ENCODE peak calls at places on chromosomes 16 and 17, in nine cellular contexts. A is brain microvascular endothelial cell, E is tibial artery, O is AG04450, T is Peyer's patch, D is psoas muscle, J is tibial nerve, Z is HFF-Myc, R is cardiac fibroblast. U is an unnamed sample.

GRCh38 chr17:17975441-17975840 is 2.8 kb downstream of the DRC3 start:
- DNase-seq in A (no peak), E (no peak), O (no peak), T (no peak), D (no peak), J (no peak), Z (no peak), R (no peak), U (no peak)

GRCh38 chr16:4032768-4033167 is 83.5 kb downstream of the ADCY9 start:
- DNase-seq in A (no peak), E (peak; percentile 51), O (no peak), T (peak; percentile 67), D (peak; percentile 44), J (no peak), Z (no peak), R (no peak), U (no peak)

GRCh38 chr16:9138731-9139501 is 47.5 kb downstream of the HAPSTR1 start:
- DNase-seq in A (peak; percentile 55), E (peak; percentile 62), O (no peak), T (peak; percentile 85), D (peak; percentile 63), J (peak; percentile 51), Z (no peak), R (peak; percentile 65), U (peak; percentile 49)

GRCh38 chr17:3917391-3917931 is 1.2 kb upstream of the P2RX1 start:
- DNase-seq in A (peak; percentile 45), E (no peak), O (no peak), T (peak; percentile 70), D (peak; percentile 43), J (no peak), Z (no peak), R (peak; percentile 28), U (no peak)

GRCh38 chr17:58402047-58402446 is 15.3 kb downstream of the RNF43 start:
- DNase-seq in A (peak; percentile 59), E (no peak), O (no peak), T (no peak), D (no peak), J (no peak), Z (no peak), R (peak; percentile 33), U (no peak)

GRCh38 chr16:24075929-24076716 is 180.0 kb upstream of the CACNG3 start:
- DNase-seq in A (no peak), E (no peak), O (no peak), T (no peak), D (no peak), J (no peak), Z (no peak), R (no peak), U (no peak)

GRCh38 chr16:74738134-74738541 is 36.5 kb downstream of the FA2H start:
- DNase-seq in A (no peak), E (no peak), O (no peak), T (peak; percentile 72), D (no peak), J (no peak), Z (no peak), R (peak; percentile 24), U (no peak)

GRCh38 chr17:65102788-65103187 is 34.4 kb upstream of the RGS9 start:
- DNase-seq in A (peak; percentile 33), E (no peak), O (no peak), T (no peak), D (no peak), J (no peak), Z (no peak), R (peak; percentile 27), U (no peak)

GRCh38 chr16:17329412-17329811 is 141.3 kb downstream of the XYLT1 start:
- DNase-seq in A (no peak), E (no peak), O (no peak), T (no peak), D (no peak), J (no peak), Z (no peak), R (no peak), U (no peak)

GRCh38 chr17:39079836-39080235 is 71.6 kb downstream of the PLXDC1 start:
- DNase-seq in A (no peak), E (no peak), O (no peak), T (no peak), D (no peak), J (no peak), Z (no peak), R (no peak), U (no peak)

GRCh38 chr17:72455562-72455961 is 334.7 kb downstream of the SOX9 start:
- DNase-seq in A (no peak), E (no peak), O (no peak), T (no peak), D (no peak), J (no peak), Z (no peak), R (no peak), U (no peak)

GRCh38 chr16:50747206-50747956 is 5.5 kb downstream of the CYLD start:
- DNase-seq in A (no peak), E (no peak), O (no peak), T (no peak), D (no peak), J (no peak), Z (no peak), R (peak; percentile 25), U (no peak)
- TF ChIP-seq CTCF in A (no peak), E (peak; percentile 12), O (peak; percentile 26), T (no peak), D (peak; percentile 46), J (no peak), Z (no peak), R (no peak), U (no peak)

GRCh38 chr17:36682804-36683203 is 81.4 kb downstream of the MRM1 start:
- DNase-seq in A (no peak), E (no peak), O (no peak), T (no peak), D (no peak), J (no peak), Z (no peak), R (no peak), U (no peak)
- TF ChIP-seq CTCF in A (no peak), E (no peak), O (no peak), T (no peak), D (no peak), J (no peak), Z (no peak), R (no peak), U (no peak)

GRCh38 chr17:35212668-35213067 is 18.5 kb upstream of the SLC35G3 start:
- DNase-seq in A (no peak), E (no peak), O (no peak), T (no peak), D (no peak), J (no peak), Z (no peak), R (no peak), U (no peak)

GRCh38 chr17:35210741-35211140 is 16.5 kb upstream of the SLC35G3 start:
- DNase-seq in A (no peak), E (no peak), O (no peak), T (no peak), D (no peak), J (no peak), Z (no peak), R (no peak), U (no peak)

GRCh38 chr17:35214192-35214591 is 20.0 kb upstream of the SLC35G3 start:
- DNase-seq in A (no peak), E (no peak), O (no peak), T (no peak), D (no peak), J (no peak), Z (no peak), R (no peak), U (no peak)

GRCh38 chr17:35214631-35215273 is 20.6 kb upstream of the SLC35G3 start:
- DNase-seq in A (no peak), E (no peak), O (no peak), T (no peak), D (no peak), J (no peak), Z (no peak), R (no peak), U (no peak)

GRCh38 chr17:35213412-35213925 is 19.3 kb upstream of the SLC35G3 start:
- DNase-seq in A (no peak), E (no peak), O (no peak), T (no peak), D (no peak), J (no peak), Z (no peak), R (no peak), U (no peak)
- TF ChIP-seq CTCF in A (no peak), E (no peak), O (no peak), T (no peak), D (no peak), J (no peak), Z (no peak), R (no peak), U (no peak)

DNA sequence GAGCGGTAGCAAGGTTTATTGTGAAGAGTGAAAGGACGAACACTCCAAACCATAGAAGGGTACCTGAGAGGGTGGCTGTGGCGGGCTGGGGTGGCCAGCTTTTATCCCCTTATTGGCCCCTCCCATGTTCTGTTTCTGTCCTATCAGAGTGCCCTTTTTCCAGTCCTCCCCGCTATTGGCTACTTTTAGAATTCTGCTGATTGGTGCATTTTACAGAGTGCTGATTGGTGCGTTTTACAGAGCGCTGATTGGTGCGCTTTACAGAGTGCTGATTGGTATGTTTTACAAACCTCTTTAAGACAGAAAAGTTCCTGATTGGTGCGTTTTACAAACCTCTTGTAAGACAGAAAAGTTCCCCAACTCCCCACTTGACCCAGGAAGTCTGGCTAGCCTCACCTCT is 12.5 kb downstream of the GSG1L2 start:
- DNase-seq in A (no peak), E (no peak), O (no peak), T (no peak), D (no peak), J (no peak), Z (no peak), R (no peak), U (no peak)
- TF ChIP-seq CTCF in A (no peak), E (no peak), O (no peak), T (no peak), D (no peak), J (no peak), Z (no peak), R (no peak), U (no peak)

U was measured in activated B cell treated with CpG ODN at 0.5 μM for 24 hours.